ENCODE peak calls at places on chromosomes 11 and 22, in eight cellular contexts. G is NCI-H1092; R is psoas muscle; M is spleen; L is ELF-1; E is uterus; Y is kidney tubule cell; H is activated CD8-positive, alpha-beta memory T cell treated with anti-CD3 and anti-CD28 coated beads, Interleukin-2, amount 50 U/mL, for 48 hours. W is an unnamed sample.

GRCh38 chr11:88478136-88478785 is 140.7 kb upstream of the CTSC start:
- DNase-seq in E (no peak), G (peak), H (no peak), Y (no peak), M (no peak), L (no peak), R (no peak), W (no peak)

GRCh38 chr11:72446929-72447753 is 12.8 kb upstream of the CLPB start:
- DNase-seq in G (peak), R (no peak), M (no peak), E (no peak), Y (peak), H (no peak), L (no peak), W (peak)

GRCh38 chr11:820655-821512 is 2.2 kb downstream of the PNPLA2 start:
- DNase-seq in Y (peak), G (no peak), M (peak), L (no peak), E (no peak), R (peak), H (no peak), W (no peak)

GRCh38 chr11:75350743-75351540 is 519 bp downstream of the ARRB1 start:
- DNase-seq in R (peak), G (no peak), E (peak), M (peak), H (peak), L (peak), Y (no peak), W (peak)

GRCh38 chr11:77771135-77771534 is 49.4 kb downstream of the RSF1 start:
- DNase-seq in G (no peak), E (no peak), R (no peak), H (no peak), L (no peak), Y (no peak), M (no peak), W (no peak)

GRCh38 chr11:36092314-36093030 is 148.6 kb downstream of the LDLRAD3 start:
- DNase-seq in H (no peak), Y (no peak), E (no peak), G (no peak), L (peak), R (no peak), M (no peak), W (peak)

GRCh38 chr22:18057568-18058209 is 20.1 kb upstream of the PEX26 start:
- DNase-seq in H (no peak), R (peak), G (no peak), M (peak), E (peak), L (no peak), Y (peak), W (no peak)

GRCh38 chr22:46612904-46613605 is 7.1 kb upstream of the GRAMD4 start:
- DNase-seq in Y (no peak), M (peak), E (no peak), H (peak), R (peak), G (no peak), L (no peak), W (no peak)

GRCh38 chr11:115005663-115006062 is 327.3 kb downstream of the NXPE2 start:
- DNase-seq in M (no peak), E (no peak), Y (no peak), R (no peak), L (no peak), G (no peak), H (no peak), W (no peak)

GRCh38 chr11:71267807-71268421 is 15.5 kb upstream of the SHANK2 start:
- DNase-seq in L (no peak), R (no peak), H (no peak), E (no peak), Y (no peak), G (no peak), M (no peak), W (no peak)

W was measured in H7.